ENCODE peak calls at places on chromosomes 4 and X, in six cellular contexts. One of them, this sample, is unnamed.
A peak's percentile ranks its signal among the peaks of the same experiment; 100 is the strongest.

GRCh38 chr4:113146876-113147358 is 97.5 kb downstream of the ANK2 start:
- DNase-seq in breast epithelium: no peak
- DNase-seq in GM04503: no peak
- DNase-seq in NCI-H345: no peak
- DNase-seq in smooth muscle cell of the brain vasculature: no peak
- DNase-seq in activated CD4-positive, alpha-beta T cell treated with anti-CD3 and anti-CD28 coated beads, Interleukin-2, amount 50 U/mL, for 4 hours: no peak
- DNase-seq in this sample: no peak

GRCh38 chrX:78934866-78935265 is 10.3 kb upstream of the P2RY10 start:
- DNase-seq in NCI-H345: no peak
- DNase-seq in activated CD4-positive, alpha-beta T cell treated with anti-CD3 and anti-CD28 coated beads, Interleukin-2, amount 50 U/mL, for 4 hours: no peak
- DNase-seq in smooth muscle cell of the brain vasculature: no peak
- DNase-seq in GM04503: no peak
- DNase-seq in breast epithelium: no peak
- DNase-seq in this sample: no peak

GRCh38 chr4:41655177-41655576 is 93.3 kb downstream of the PHOX2B start:
- DNase-seq in GM04503: no peak
- DNase-seq in activated CD4-positive, alpha-beta T cell treated with anti-CD3 and anti-CD28 coated beads, Interleukin-2, amount 50 U/mL, for 4 hours: no peak
- DNase-seq in NCI-H345: no peak
- DNase-seq in breast epithelium: no peak
- DNase-seq in smooth muscle cell of the brain vasculature: no peak
- DNase-seq in this sample: peak; percentile 17

GRCh38 chr4:172868271-172868670 is 300.3 kb upstream of the GALNT7 start:
- DNase-seq in smooth muscle cell of the brain vasculature: no peak
- DNase-seq in GM04503: no peak
- DNase-seq in activated CD4-positive, alpha-beta T cell treated with anti-CD3 and anti-CD28 coated beads, Interleukin-2, amount 50 U/mL, for 4 hours: no peak
- DNase-seq in breast epithelium: no peak
- DNase-seq in NCI-H345: no peak
- DNase-seq in this sample: no peak

GRCh38 chr4:7802093-7802726 is 137.5 kb downstream of the AFAP1 start:
- DNase-seq in activated CD4-positive, alpha-beta T cell treated with anti-CD3 and anti-CD28 coated beads, Interleukin-2, amount 50 U/mL, for 4 hours: peak; percentile 81
- DNase-seq in NCI-H345: peak; percentile 30
- DNase-seq in breast epithelium: peak; percentile 77
- DNase-seq in smooth muscle cell of the brain vasculature: no peak
- DNase-seq in GM04503: no peak
- DNase-seq in this sample: peak; percentile 82

GRCh38 chr4:183760326-183760725 is 101.2 kb downstream of the TRAPPC11 start:
- DNase-seq in activated CD4-positive, alpha-beta T cell treated with anti-CD3 and anti-CD28 coated beads, Interleukin-2, amount 50 U/mL, for 4 hours: no peak
- DNase-seq in smooth muscle cell of the brain vasculature: no peak
- DNase-seq in NCI-H345: no peak
- DNase-seq in GM04503: no peak
- DNase-seq in breast epithelium: no peak
- DNase-seq in this sample: no peak

GRCh38 chrX:100316987-100317386 is 93.1 kb downstream of the PCDH19 start:
- DNase-seq in activated CD4-positive, alpha-beta T cell treated with anti-CD3 and anti-CD28 coated beads, Interleukin-2, amount 50 U/mL, for 4 hours: no peak
- DNase-seq in breast epithelium: no peak
- DNase-seq in smooth muscle cell of the brain vasculature: no peak
- DNase-seq in GM04503: no peak
- DNase-seq in NCI-H345: no peak
- DNase-seq in this sample: no peak

GRCh38 chr4:25030283-25031076 is at the start of gene LGI2:
- DNase-seq in smooth muscle cell of the brain vasculature: no peak
- DNase-seq in breast epithelium: no peak
- DNase-seq in NCI-H345: peak; percentile 42
- DNase-seq in GM04503: no peak
- DNase-seq in activated CD4-positive, alpha-beta T cell treated with anti-CD3 and anti-CD28 coated beads, Interleukin-2, amount 50 U/mL, for 4 hours: no peak
- DNase-seq in this sample: no peak

GRCh38 chrX:100674705-100675104 is 30.7 kb downstream of the SRPX2 start:
- DNase-seq in smooth muscle cell of the brain vasculature: no peak
- DNase-seq in activated CD4-positive, alpha-beta T cell treated with anti-CD3 and anti-CD28 coated beads, Interleukin-2, amount 50 U/mL, for 4 hours: no peak
- DNase-seq in breast epithelium: no peak
- DNase-seq in NCI-H345: no peak
- DNase-seq in GM04503: no peak
- DNase-seq in this sample: no peak

GRCh38 chr4:85707591-85707990 is 232.6 kb downstream of the ARHGAP24 start:
- DNase-seq in NCI-H345: no peak
- DNase-seq in activated CD4-positive, alpha-beta T cell treated with anti-CD3 and anti-CD28 coated beads, Interleukin-2, amount 50 U/mL, for 4 hours: no peak
- DNase-seq in breast epithelium: no peak
- DNase-seq in GM04503: no peak
- DNase-seq in smooth muscle cell of the brain vasculature: no peak
- DNase-seq in this sample: no peak

GRCh38 chrX:9614016-9614415 is 149.2 kb downstream of the TBL1X start:
- DNase-seq in GM04503: peak; percentile 28
- DNase-seq in activated CD4-positive, alpha-beta T cell treated with anti-CD3 and anti-CD28 coated beads, Interleukin-2, amount 50 U/mL, for 4 hours: no peak
- DNase-seq in breast epithelium: no peak
- DNase-seq in smooth muscle cell of the brain vasculature: no peak
- DNase-seq in NCI-H345: no peak
- DNase-seq in this sample: no peak

GRCh38 chr4:19054916-19055315 is 1033.4 kb upstream of the LCORL start:
- DNase-seq in activated CD4-positive, alpha-beta T cell treated with anti-CD3 and anti-CD28 coated beads, Interleukin-2, amount 50 U/mL, for 4 hours: no peak
- DNase-seq in smooth muscle cell of the brain vasculature: no peak
- DNase-seq in GM04503: no peak
- DNase-seq in breast epithelium: no peak
- DNase-seq in NCI-H345: no peak
- DNase-seq in this sample: no peak

GRCh38 chrX:105475801-105476200 is 255.3 kb upstream of the TEX13A start:
- DNase-seq in NCI-H345: no peak
- DNase-seq in activated CD4-positive, alpha-beta T cell treated with anti-CD3 and anti-CD28 coated beads, Interleukin-2, amount 50 U/mL, for 4 hours: no peak
- DNase-seq in breast epithelium: no peak
- DNase-seq in smooth muscle cell of the brain vasculature: no peak
- DNase-seq in GM04503: no peak
- DNase-seq in this sample: no peak

GRCh38 chr4:36494766-36495165 is 213.3 kb downstream of the DTHD1 start:
- DNase-seq in smooth muscle cell of the brain vasculature: no peak
- DNase-seq in activated CD4-positive, alpha-beta T cell treated with anti-CD3 and anti-CD28 coated beads, Interleukin-2, amount 50 U/mL, for 4 hours: no peak
- DNase-seq in NCI-H345: no peak
- DNase-seq in GM04503: no peak
- DNase-seq in breast epithelium: no peak
- DNase-seq in this sample: no peak

GRCh38 chr4:128776794-128777216 is 32.7 kb upstream of the JADE1 start:
- DNase-seq in NCI-H345: peak; percentile 81
- DNase-seq in breast epithelium: no peak
- DNase-seq in activated CD4-positive, alpha-beta T cell treated with anti-CD3 and anti-CD28 coated beads, Interleukin-2, amount 50 U/mL, for 4 hours: no peak
- DNase-seq in smooth muscle cell of the brain vasculature: peak; percentile 69
- DNase-seq in GM04503: peak; percentile 83
- DNase-seq in this sample: peak; percentile 66

GRCh38 chrX:19794690-19795089 is 92.7 kb downstream of the SH3KBP1 start:
- DNase-seq in activated CD4-positive, alpha-beta T cell treated with anti-CD3 and anti-CD28 coated beads, Interleukin-2, amount 50 U/mL, for 4 hours: no peak
- DNase-seq in smooth muscle cell of the brain vasculature: no peak
- DNase-seq in NCI-H345: no peak
- DNase-seq in breast epithelium: no peak
- DNase-seq in GM04503: no peak
- DNase-seq in this sample: no peak

This sample was measured in SJSA1.